ENCODE peak calls at places on chromosomes 2 and 18, in four cellular contexts. O is GM13977, P is GM20000, F is AG10803. X is an unnamed sample.

GRCh38 chr2:216911886-216912285 is 52.0 kb upstream of the TNP1 start:
- DNase-seq in P (no peak), F (peak; percentile 20), O (no peak), X (no peak)

GRCh38 chr2:199606193-199606780 is 148.5 kb upstream of the SATB2 start:
- DNase-seq in O (no peak), F (no peak), P (no peak), X (peak; percentile 41)

GRCh38 chr18:13300029-13300428 is 81.5 kb downstream of the LDLRAD4 start:
- DNase-seq in O (no peak), P (no peak), F (no peak), X (no peak)

GRCh38 chr2:98298685-98299180 is 47.5 kb upstream of the CNGA3 start:
- DNase-seq in F (no peak), O (no peak), P (no peak), X (no peak)

GRCh38 chr2:163610817-163611556 is 124.8 kb downstream of the FIGN start:
- DNase-seq in O (no peak), F (no peak), P (peak; percentile 5), X (no peak)

GRCh38 chr2:102337012-102337411 is 18.6 kb upstream of the IL18R1 start:
- DNase-seq in F (peak; percentile 32), O (no peak), P (no peak), X (no peak)

GRCh38 chr2:239441261-239441701 is 40.5 kb upstream of the HDAC4 start:
- DNase-seq in O (no peak), F (no peak), P (no peak), X (no peak)

GRCh38 chr18:76592981-76593381 is 97.9 kb upstream of the ZNF516 start:
- DNase-seq in F (no peak), O (no peak), P (no peak), X (no peak)

GRCh38 chr2:216666461-216667233 is 28.7 kb downstream of the IGFBP5 start:
- DNase-seq in O (peak; percentile 85), F (peak; percentile 56), P (peak; percentile 82), X (peak; percentile 69)

GRCh38 chr2:94762600-94762999 is 108.6 kb upstream of the TEKT4 start:
- DNase-seq in O (no peak), F (no peak), P (no peak), X (no peak)

GRCh38 chr2:12818416-12819097 is 101.8 kb downstream of the TRIB2 start:
- DNase-seq in O (no peak), F (no peak), P (no peak), X (no peak)

GRCh38 chr2:151827564-151828142 is 568 bp downstream of the ARL5A start:
- DNase-seq in F (peak; percentile 21), O (peak; percentile 36), P (peak; percentile 29), X (no peak)

GRCh38 chr2:24456610-24457556 is 34.2 kb upstream of the NCOA1 start:
- DNase-seq in F (peak; percentile 70), O (no peak), P (no peak), X (no peak)

GRCh38 chr2:288743-289361 is 961 bp upstream of the ALKAL2 start:
- DNase-seq in P (peak; percentile 43), F (no peak), O (peak; percentile 32), X (no peak)

GRCh38 chr2:132503621-132504200 is 87.1 kb downstream of the GPR39 start:
- DNase-seq in F (peak; percentile 85), O (no peak), P (no peak), X (no peak)

GRCh38 chr18:35582310-35582682 is 756 bp downstream of the GALNT1 start:
- DNase-seq in O (no peak), F (no peak), P (peak; percentile 32), X (no peak)

GRCh38 chr18:59646946-59647307 is 50.3 kb downstream of the CCBE1 start:
- DNase-seq in O (no peak), P (no peak), F (no peak), X (no peak)

GRCh38 chr2:181937473-181937872 is 45.9 kb downstream of the ITPRID2 start:
- DNase-seq in P (no peak), O (no peak), F (peak; percentile 44), X (no peak)

GRCh38 chr2:156005999-156006712 is 326.4 kb downstream of the NR4A2 start:
- DNase-seq in F (no peak), O (no peak), P (no peak), X (no peak)

GRCh38 chr2:239274391-239275001 is 126.3 kb downstream of the HDAC4 start:
- DNase-seq in O (no peak), P (no peak), F (peak; percentile 81), X (no peak)

GRCh38 chr2:174145827-174146226 is 102.5 kb downstream of the OLA1 start:
- DNase-seq in F (no peak), P (no peak), O (no peak), X (no peak)
- TF ChIP-seq CTCF in F (no peak), P (peak; percentile 11), O (peak; percentile 27), X (no peak)

GRCh38 chr2:69060938-69061501 is 48.0 kb downstream of the ANTXR1 start:
- DNase-seq in P (no peak), O (no peak), F (peak; percentile 50), X (no peak)

GRCh38 chr2:69059731-69060290 is 46.8 kb downstream of the ANTXR1 start:
- DNase-seq in O (no peak), P (no peak), F (peak; percentile 78), X (no peak)

GRCh38 chr2:69062307-69062706 is 49.3 kb downstream of the ANTXR1 start:
- DNase-seq in O (no peak), F (no peak), P (no peak), X (no peak)

GRCh38 chr2:69057660-69058059 is 44.7 kb downstream of the ANTXR1 start:
- DNase-seq in O (no peak), F (peak; percentile 52), P (no peak), X (no peak)

DNA sequence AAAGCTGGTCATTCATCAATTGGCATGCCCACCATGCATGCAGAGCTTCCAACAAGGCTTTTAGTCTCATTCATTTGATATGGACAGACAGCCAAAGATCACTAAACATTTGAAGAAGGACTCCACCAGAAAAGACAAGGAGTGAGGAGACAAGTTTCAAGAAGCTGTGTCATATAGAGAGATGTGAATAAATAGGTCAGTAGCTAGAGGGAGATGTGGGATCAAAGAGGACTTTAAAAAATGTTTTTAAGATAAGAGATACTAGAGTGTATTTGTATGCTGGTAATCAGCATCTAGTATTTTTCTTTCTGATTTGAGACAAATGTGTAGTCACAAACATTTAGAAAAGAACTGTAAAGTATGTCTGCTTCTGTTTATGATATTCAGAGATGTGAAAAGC is 48.5 kb downstream of the ANTXR1 start:
- DNase-seq in P (no peak), F (no peak), O (no peak), X (no peak)
- TF ChIP-seq CTCF in P (no peak), F (no peak), O (no peak), X (no peak)

GRCh38 chr2:186783254-186783653 is 65.7 kb downstream of the ZSWIM2 start:
- DNase-seq in F (no peak), O (no peak), P (no peak), X (no peak)

GRCh38 chr2:186784930-186785329 is 64.0 kb downstream of the ZSWIM2 start:
- DNase-seq in O (no peak), P (no peak), F (no peak), X (no peak)

GRCh38 chr2:186780701-186781316 is 68.2 kb downstream of the ZSWIM2 start:
- DNase-seq in P (no peak), F (peak; percentile 4), O (peak; percentile 5), X (no peak)
- TF ChIP-seq CTCF in P (no peak), F (no peak), O (peak; percentile 43), X (peak; percentile 52)

DNA sequence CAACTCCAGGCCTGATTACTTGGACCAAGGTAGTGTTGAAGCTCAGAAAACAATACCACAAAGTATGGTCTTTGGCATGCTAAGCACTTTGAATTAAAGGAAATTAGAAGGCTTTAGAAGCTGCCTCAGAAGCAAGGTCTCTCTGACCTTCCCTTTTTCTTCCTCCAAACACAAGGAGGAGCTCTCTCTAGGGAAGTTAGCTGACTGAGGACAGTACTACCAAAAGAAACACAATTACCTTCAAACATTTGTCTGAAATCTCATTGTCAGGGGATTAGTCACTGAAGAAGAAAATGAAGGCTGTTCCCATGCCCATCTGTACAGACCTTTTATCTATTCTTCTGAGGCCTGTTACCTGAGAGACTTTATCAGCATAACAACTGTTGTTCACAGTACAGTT is 279.3 kb downstream of the CDH20 start:
- DNase-seq in O (no peak), P (no peak), F (no peak), X (no peak)
- TF ChIP-seq CTCF in O (no peak), P (no peak), F (peak; percentile 24), X (peak; percentile 15)

GRCh38 chr18:24413148-24413547 is 13.3 kb upstream of the IMPACT start:
- DNase-seq in P (no peak), F (peak; percentile 24), O (no peak), X (no peak)
- TF ChIP-seq CTCF in P (no peak), F (peak; percentile 70), O (no peak), X (peak; percentile 44)

GRCh38 chr2:48081317-48081628 is 175.0 kb upstream of the FBXO11 start:
- DNase-seq in F (no peak), O (no peak), P (no peak), X (no peak)

GRCh38 chr2:48085888-48086287 is 179.6 kb upstream of the FBXO11 start:
- DNase-seq in F (no peak), P (no peak), O (no peak), X (no peak)

DNA sequence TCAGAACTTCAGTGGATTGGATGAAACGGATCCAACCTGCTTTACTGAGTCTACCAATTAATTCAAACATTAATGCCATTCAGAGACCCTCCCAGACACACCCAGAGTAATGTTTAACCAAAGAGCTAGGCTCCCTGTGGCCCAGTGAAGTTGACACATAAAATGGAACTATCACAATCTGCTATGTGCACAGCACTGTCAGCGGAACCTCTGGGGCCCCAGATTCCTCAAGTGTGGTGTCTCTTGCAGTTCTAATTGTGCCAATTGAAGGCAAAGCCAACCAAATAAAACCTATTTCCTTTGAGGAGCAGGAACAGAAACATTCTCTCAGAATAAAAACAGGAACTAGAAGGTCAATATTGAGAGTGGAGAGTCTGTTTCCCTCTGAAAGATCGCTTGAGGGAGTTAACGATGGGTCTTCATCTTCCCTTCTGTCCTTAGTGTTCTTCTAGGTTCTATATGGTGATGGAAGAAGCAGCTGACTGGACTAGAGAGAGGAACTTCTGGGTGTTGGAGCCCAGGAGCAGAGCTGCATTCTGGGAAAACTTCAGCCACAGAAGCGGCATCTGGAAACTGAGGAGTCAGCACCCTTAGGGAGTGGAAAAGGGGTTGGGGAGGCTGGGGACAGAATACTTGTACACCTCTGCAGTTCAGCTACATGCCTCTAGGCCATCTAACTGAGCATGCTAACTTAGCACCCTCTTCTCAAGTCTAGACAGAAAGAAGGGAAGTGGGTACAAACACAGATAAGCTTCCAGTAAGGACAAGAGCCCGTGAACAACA is 174.4 kb upstream of the FBXO11 start:
- DNase-seq in P (no peak), O (no peak), F (no peak), X (no peak)
- TF ChIP-seq CTCF in P (no peak), O (no peak), F (no peak), X (no peak)